ENCODE peak calls at places on chromosome 5, in five cellular contexts. One of them, this sample, is unnamed. For H3K4me1, the result is how much of the 10 kb centered on the place peaks cover.

GRCh38 chr5:25181249-25181648 is 536.5 kb upstream of the CDH10 start:
- DNase-seq in IMR-90: no peak
- DNase-seq in tibial artery: no peak
- DNase-seq in colonic mucosa: no peak
- DNase-seq in fibroblast of lung: no peak
- DNase-seq in this sample: no peak

GRCh38 chr5:67014957-67015400 is 181.6 kb downstream of the CD180 start:
- DNase-seq in colonic mucosa: no peak
- DNase-seq in fibroblast of lung: peak
- DNase-seq in IMR-90: no peak
- DNase-seq in tibial artery: no peak
- DNase-seq in this sample: no peak

GRCh38 chr5:139745121-139745799 is 50.3 kb upstream of the PSD2 start:
- DNase-seq in colonic mucosa: peak
- DNase-seq in tibial artery: peak
- DNase-seq in fibroblast of lung: peak
- DNase-seq in IMR-90: peak
- DNase-seq in this sample: no peak

GRCh38 chr5:78496373-78496772 is 136.0 kb downstream of the SCAMP1 start:
- DNase-seq in tibial artery: no peak
- DNase-seq in fibroblast of lung: peak
- DNase-seq in colonic mucosa: peak
- DNase-seq in IMR-90: peak
- DNase-seq in this sample: no peak

GRCh38 chr5:179439181-179439990 is 94.1 kb upstream of the ADAMTS2 start:
- DNase-seq in fibroblast of lung: no peak
- DNase-seq in IMR-90: no peak
- DNase-seq in tibial artery: no peak
- DNase-seq in colonic mucosa: no peak
- DNase-seq in this sample: no peak

GRCh38 chr5:144566747-144567415 is 396.2 kb downstream of the KCTD16 start:
- DNase-seq in IMR-90: peak
- DNase-seq in tibial artery: no peak
- DNase-seq in fibroblast of lung: peak
- DNase-seq in colonic mucosa: no peak
- DNase-seq in this sample: no peak

GRCh38 chr5:6788956-6789649 is 75.9 kb downstream of the TENT4A start:
- DNase-seq in colonic mucosa: no peak
- DNase-seq in fibroblast of lung: no peak
- DNase-seq in IMR-90: no peak
- DNase-seq in tibial artery: no peak
- DNase-seq in this sample: no peak

GRCh38 chr5:37869221-37869620 is 29.4 kb upstream of the GDNF start:
- DNase-seq in fibroblast of lung: no peak
- DNase-seq in IMR-90: peak
- DNase-seq in colonic mucosa: no peak
- DNase-seq in tibial artery: no peak
- DNase-seq in this sample: no peak

GRCh38 chr5:61966991-61967390 is 339.0 kb upstream of the KIF2A start:
- DNase-seq in IMR-90: no peak
- DNase-seq in fibroblast of lung: peak
- DNase-seq in tibial artery: no peak
- DNase-seq in colonic mucosa: no peak
- DNase-seq in this sample: no peak

GRCh38 chr5:38922199-38922598 is 76.4 kb downstream of the OSMR start:
- DNase-seq in fibroblast of lung: peak
- DNase-seq in colonic mucosa: peak
- DNase-seq in tibial artery: no peak
- DNase-seq in IMR-90: peak
- DNase-seq in this sample: peak

GRCh38 chr5:38607930-38608545 is 51.6 kb upstream of the LIFR start:
- DNase-seq in fibroblast of lung: peak
- DNase-seq in tibial artery: no peak
- DNase-seq in colonic mucosa: no peak
- DNase-seq in IMR-90: peak
- DNase-seq in this sample: no peak

GRCh38 chr5:123125953-123126352 is 36.9 kb downstream of the PRDM6 start:
- DNase-seq in colonic mucosa: no peak
- DNase-seq in tibial artery: no peak
- DNase-seq in fibroblast of lung: peak
- DNase-seq in IMR-90: peak
- DNase-seq in this sample: no peak

GRCh38 chr5:110058175-110058574 is 368.4 kb downstream of the MAN2A1 start:
- DNase-seq in tibial artery: no peak
- DNase-seq in colonic mucosa: no peak
- DNase-seq in fibroblast of lung: no peak
- DNase-seq in IMR-90: no peak
- DNase-seq in this sample: no peak

GRCh38 chr5:131952286-131952857 is 6.9 kb upstream of the MEIKIN start:
- DNase-seq in tibial artery: no peak
- DNase-seq in fibroblast of lung: no peak
- DNase-seq in IMR-90: peak
- DNase-seq in colonic mucosa: no peak
- DNase-seq in this sample: no peak

GRCh38 chr5:169106906-169107305 is 194.0 kb downstream of the SLIT3 start:
- DNase-seq in colonic mucosa: no peak
- DNase-seq in fibroblast of lung: no peak
- DNase-seq in IMR-90: no peak
- DNase-seq in tibial artery: no peak
- DNase-seq in this sample: no peak

GRCh38 chr5:132000677-132001453 is 10.6 kb downstream of the ACSL6 start:
- DNase-seq in fibroblast of lung: no peak
- DNase-seq in colonic mucosa: no peak
- DNase-seq in tibial artery: no peak
- DNase-seq in IMR-90: no peak
- DNase-seq in this sample: peak

GRCh38 chr5:124410539-124410938 is 335.9 kb downstream of the ZNF608 start:
- DNase-seq in colonic mucosa: no peak
- DNase-seq in fibroblast of lung: no peak
- DNase-seq in IMR-90: no peak
- DNase-seq in tibial artery: no peak
- DNase-seq in this sample: no peak

GRCh38 chr5:1294839-1295649 is at the start of gene TERT:
- DNase-seq in tibial artery: no peak
- DNase-seq in IMR-90: no peak
- DNase-seq in fibroblast of lung: no peak
- DNase-seq in colonic mucosa: peak
- DNase-seq in this sample: peak

GRCh38 chr5:73823508-73823925 is 197.5 kb downstream of the ARHGEF28 start:
- DNase-seq in fibroblast of lung: peak
- DNase-seq in tibial artery: no peak
- DNase-seq in IMR-90: peak
- DNase-seq in colonic mucosa: no peak
- DNase-seq in this sample: no peak

GRCh38 chr5:178137991-178138390 is 7.2 kb downstream of the RMND5B start:
- DNase-seq in colonic mucosa: no peak
- DNase-seq in fibroblast of lung: no peak
- DNase-seq in IMR-90: no peak
- DNase-seq in tibial artery: no peak
- DNase-seq in this sample: no peak

GRCh38 chr5:170501931-170502330 is 1.9 kb upstream of the KCNIP1 start:
- DNase-seq in fibroblast of lung: no peak
- DNase-seq in IMR-90: no peak
- DNase-seq in tibial artery: no peak
- DNase-seq in colonic mucosa: no peak
- DNase-seq in this sample: no peak

GRCh38 chr5:108801776-108802175 is 54.1 kb downstream of the FER start:
- DNase-seq in fibroblast of lung: peak
- DNase-seq in tibial artery: no peak
- DNase-seq in IMR-90: peak
- DNase-seq in colonic mucosa: no peak
- DNase-seq in this sample: no peak

GRCh38 chr5:80406980-80407734 is 707 bp upstream of the ZFYVE16 start:
- DNase-seq in fibroblast of lung: no peak
- DNase-seq in colonic mucosa: peak
- DNase-seq in IMR-90: peak
- DNase-seq in tibial artery: peak
- DNase-seq in this sample: peak

GRCh38 chr5:72633649-72634048 is 126.4 kb upstream of the ZNF366 start:
- DNase-seq in fibroblast of lung: peak
- DNase-seq in IMR-90: peak
- DNase-seq in tibial artery: no peak
- DNase-seq in colonic mucosa: no peak
- DNase-seq in this sample: no peak

GRCh38 chr5:179803651-179804598 is 2.7 kb downstream of the MGAT4B start:
- DNase-seq in colonic mucosa: peak
- DNase-seq in IMR-90: peak
- DNase-seq in tibial artery: no peak
- DNase-seq in fibroblast of lung: no peak
- DNase-seq in this sample: peak

GRCh38 chr5:134247411-134247810 is 21.5 kb upstream of the PPP2CA start:
- DNase-seq in tibial artery: no peak
- DNase-seq in colonic mucosa: no peak
- DNase-seq in fibroblast of lung: peak
- DNase-seq in IMR-90: peak
- DNase-seq in this sample: no peak

GRCh38 chr5:10701567-10702039 is 59.4 kb downstream of the DAP start:
- DNase-seq in colonic mucosa: peak
- DNase-seq in IMR-90: peak
- DNase-seq in fibroblast of lung: peak
- DNase-seq in tibial artery: no peak
- DNase-seq in this sample: peak

GRCh38 chr5:58462154-58462553 is 2.3 kb upstream of the PLK2 start:
- DNase-seq in fibroblast of lung: no peak
- DNase-seq in colonic mucosa: peak
- DNase-seq in IMR-90: no peak
- DNase-seq in tibial artery: no peak
- DNase-seq in this sample: no peak

GRCh38 chr5:169746147-169746694 is 109.1 kb downstream of the DOCK2 start:
- DNase-seq in fibroblast of lung: peak
- DNase-seq in tibial artery: no peak
- DNase-seq in colonic mucosa: no peak
- DNase-seq in IMR-90: no peak
- DNase-seq in this sample: no peak

GRCh38 chr5:66653380-66653779 is 57.2 kb downstream of the MAST4 start:
- DNase-seq in IMR-90: peak
- DNase-seq in tibial artery: no peak
- DNase-seq in fibroblast of lung: peak
- DNase-seq in colonic mucosa: no peak
- DNase-seq in this sample: no peak

GRCh38 chr5:77181173-77181572 is 29.3 kb upstream of the PDE8B start:
- DNase-seq in IMR-90: no peak
- DNase-seq in tibial artery: no peak
- DNase-seq in fibroblast of lung: no peak
- DNase-seq in colonic mucosa: no peak
- DNase-seq in this sample: no peak

GRCh38 chr5:160463775-160464465 is 42.3 kb downstream of the PTTG1 start:
- DNase-seq in IMR-90: peak
- DNase-seq in colonic mucosa: no peak
- DNase-seq in tibial artery: no peak
- DNase-seq in fibroblast of lung: peak
- DNase-seq in this sample: no peak

GRCh38 chr5:160464466-160464797 is 42.8 kb downstream of the PTTG1 start:
- DNase-seq in fibroblast of lung: no peak
- DNase-seq in tibial artery: no peak
- DNase-seq in IMR-90: no peak
- DNase-seq in colonic mucosa: no peak
- DNase-seq in this sample: no peak

GRCh38 chr5:160461378-160461777 is 39.7 kb downstream of the PTTG1 start:
- DNase-seq in colonic mucosa: no peak
- DNase-seq in fibroblast of lung: no peak
- DNase-seq in IMR-90: no peak
- DNase-seq in tibial artery: no peak
- DNase-seq in this sample: no peak

GRCh38 chr5:160462167-160462566 is 40.5 kb downstream of the PTTG1 start:
- DNase-seq in fibroblast of lung: no peak
- DNase-seq in IMR-90: no peak
- DNase-seq in colonic mucosa: no peak
- DNase-seq in tibial artery: no peak
- DNase-seq in this sample: no peak

GRCh38 chr5:160463227-160463626 is 41.6 kb downstream of the PTTG1 start:
- DNase-seq in colonic mucosa: no peak
- DNase-seq in fibroblast of lung: no peak
- DNase-seq in tibial artery: no peak
- DNase-seq in IMR-90: no peak
- DNase-seq in this sample: no peak
- H3K4me1 ChIP-seq in colonic mucosa: under half
- H3K4me1 ChIP-seq in fibroblast of lung: under half
- H3K4me1 ChIP-seq in tibial artery: under half
- H3K4me1 ChIP-seq in IMR-90: under half
- H3K4me1 ChIP-seq in this sample: under half

GRCh38 chr5:133049726-133050048 is 2.1 kb upstream of the HSPA4 start:
- DNase-seq in IMR-90: no peak
- DNase-seq in tibial artery: no peak
- DNase-seq in colonic mucosa: no peak
- DNase-seq in fibroblast of lung: no peak
- DNase-seq in this sample: no peak
- H3K4me3 ChIP-seq in IMR-90: no peak
- H3K4me3 ChIP-seq in tibial artery: no peak
- H3K4me3 ChIP-seq in colonic mucosa: no peak
- H3K4me3 ChIP-seq in fibroblast of lung: no peak
- H3K4me3 ChIP-seq in this sample: no peak

DNA sequence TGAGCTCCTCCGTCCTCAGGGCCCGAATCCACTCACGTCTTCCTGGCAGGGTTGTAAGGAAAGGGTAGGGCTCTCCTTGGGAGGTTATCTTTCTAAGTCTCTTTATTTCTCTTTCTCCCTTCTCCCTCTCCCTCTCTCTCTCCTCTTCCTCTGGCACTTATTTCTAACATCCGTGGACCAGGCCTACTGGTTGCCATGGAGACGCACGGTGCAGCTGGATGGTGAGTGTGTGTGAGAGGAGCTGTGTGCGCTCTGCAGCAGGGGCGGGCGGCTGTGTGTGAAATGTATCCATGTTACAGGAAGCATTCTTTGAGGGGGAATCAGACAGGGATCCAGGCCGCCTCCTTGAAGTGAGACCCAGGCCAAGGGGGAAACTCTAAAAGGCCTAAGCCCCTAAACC is 32.2 kb downstream of the PCDH1 start:
- DNase-seq in tibial artery: no peak
- DNase-seq in colonic mucosa: no peak
- DNase-seq in fibroblast of lung: peak
- DNase-seq in IMR-90: peak
- DNase-seq in this sample: no peak
- H3K4me1 ChIP-seq in tibial artery: under half
- H3K4me1 ChIP-seq in colonic mucosa: under half
- H3K4me1 ChIP-seq in fibroblast of lung: under half
- H3K4me1 ChIP-seq in IMR-90: under half
- H3K4me1 ChIP-seq in this sample: half or more

GRCh38 chr5:81754621-81755020 is 3.7 kb upstream of the SSBP2 start:
- DNase-seq in tibial artery: no peak
- DNase-seq in fibroblast of lung: no peak
- DNase-seq in colonic mucosa: no peak
- DNase-seq in IMR-90: no peak
- DNase-seq in this sample: no peak
- H3K4me3 ChIP-seq in tibial artery: no peak
- H3K4me3 ChIP-seq in fibroblast of lung: no peak
- H3K4me3 ChIP-seq in colonic mucosa: no peak
- H3K4me3 ChIP-seq in IMR-90: no peak
- H3K4me3 ChIP-seq in this sample: no peak

This sample was measured in mucosa of descending colon.